ENCODE peak calls at places on chromosome 4, in six cellular contexts. One of them, this sample, is unnamed.

GRCh38 chr4:25233194-25233593 is 639 bp upstream of the PI4K2B start:
- DNase-seq in endothelial cell of umbilical vein: no peak
- DNase-seq in K562: no peak
- DNase-seq in A549: no peak
- DNase-seq in GM12878: no peak
- DNase-seq in HepG2: no peak
- DNase-seq in this sample: no peak

GRCh38 chr4:73593631-73594241 is 26.5 kb downstream of the RASSF6 start:
- DNase-seq in GM12878: no peak
- DNase-seq in HepG2: peak
- DNase-seq in endothelial cell of umbilical vein: peak
- DNase-seq in A549: peak
- DNase-seq in K562: no peak
- DNase-seq in this sample: peak

GRCh38 chr4:169142906-169143305 is 127.8 kb downstream of the SH3RF1 start:
- DNase-seq in HepG2: no peak
- DNase-seq in K562: no peak
- DNase-seq in endothelial cell of umbilical vein: no peak
- DNase-seq in A549: no peak
- DNase-seq in GM12878: no peak
- DNase-seq in this sample: no peak

GRCh38 chr4:84401669-84402068 is 97.4 kb downstream of the NKX6-1 start:
- DNase-seq in K562: no peak
- DNase-seq in A549: peak
- DNase-seq in endothelial cell of umbilical vein: no peak
- DNase-seq in HepG2: no peak
- DNase-seq in GM12878: no peak
- DNase-seq in this sample: no peak

GRCh38 chr4:134028411-134028810 is 173.2 kb downstream of the PABPC4L start:
- DNase-seq in A549: no peak
- DNase-seq in GM12878: no peak
- DNase-seq in endothelial cell of umbilical vein: no peak
- DNase-seq in K562: no peak
- DNase-seq in HepG2: no peak
- DNase-seq in this sample: no peak

GRCh38 chr4:176939445-176939844 is 146.7 kb upstream of the VEGFC start:
- DNase-seq in HepG2: no peak
- DNase-seq in GM12878: no peak
- DNase-seq in endothelial cell of umbilical vein: peak
- DNase-seq in A549: no peak
- DNase-seq in K562: no peak
- DNase-seq in this sample: no peak

GRCh38 chr4:55742655-55743191 is 76.9 kb upstream of the EXOC1L start:
- DNase-seq in GM12878: no peak
- DNase-seq in HepG2: peak
- DNase-seq in endothelial cell of umbilical vein: peak
- DNase-seq in A549: peak
- DNase-seq in K562: peak
- DNase-seq in this sample: no peak

GRCh38 chr4:140188975-140189374 is 35.0 kb upstream of the MAML3 start:
- DNase-seq in endothelial cell of umbilical vein: peak
- DNase-seq in A549: no peak
- DNase-seq in K562: no peak
- DNase-seq in HepG2: no peak
- DNase-seq in GM12878: no peak
- DNase-seq in this sample: no peak

GRCh38 chr4:151099226-151099975 is at the start of gene RPS3A:
- DNase-seq in A549: peak
- DNase-seq in HepG2: peak
- DNase-seq in K562: peak
- DNase-seq in GM12878: peak
- DNase-seq in endothelial cell of umbilical vein: peak
- DNase-seq in this sample: peak
- TF ChIP-seq POLR2A in A549: peak
- TF ChIP-seq POLR2A in HepG2: peak
- TF ChIP-seq POLR2A in K562: peak
- TF ChIP-seq POLR2A in GM12878: peak
- TF ChIP-seq POLR2A in endothelial cell of umbilical vein: peak
- TF ChIP-seq POLR2A in this sample: peak

GRCh38 chr4:154743683-154744340 is at the start of gene LRAT:
- DNase-seq in K562: peak
- DNase-seq in HepG2: no peak
- DNase-seq in A549: peak
- DNase-seq in GM12878: no peak
- DNase-seq in endothelial cell of umbilical vein: no peak
- DNase-seq in this sample: no peak
- H3K4me3 ChIP-seq in K562: no peak
- H3K4me3 ChIP-seq in HepG2: no peak
- H3K4me3 ChIP-seq in A549: peak
- H3K4me3 ChIP-seq in GM12878: no peak
- H3K4me3 ChIP-seq in endothelial cell of umbilical vein: peak
- H3K4me3 ChIP-seq in this sample: no peak

GRCh38 chr4:6913350-6913749 is 3.7 kb downstream of the TBC1D14 start:
- DNase-seq in GM12878: no peak
- DNase-seq in HepG2: no peak
- DNase-seq in endothelial cell of umbilical vein: no peak
- DNase-seq in A549: no peak
- DNase-seq in K562: no peak
- DNase-seq in this sample: no peak
- TF ChIP-seq MYC in GM12878: no peak
- TF ChIP-seq MYC in HepG2: no peak
- TF ChIP-seq MYC in endothelial cell of umbilical vein: no peak
- TF ChIP-seq MYC in A549: no peak
- TF ChIP-seq MYC in K562: no peak
- TF ChIP-seq MYC in this sample: no peak

GRCh38 chr4:152045781-152046571 is 285.2 kb upstream of the GATB start:
- DNase-seq in GM12878: no peak
- DNase-seq in A549: peak
- DNase-seq in K562: peak
- DNase-seq in endothelial cell of umbilical vein: peak
- DNase-seq in HepG2: peak
- DNase-seq in this sample: no peak
- TF ChIP-seq POLR2A in GM12878: no peak
- TF ChIP-seq POLR2A in A549: no peak
- TF ChIP-seq POLR2A in K562: no peak
- TF ChIP-seq POLR2A in endothelial cell of umbilical vein: no peak
- TF ChIP-seq POLR2A in HepG2: no peak
- TF ChIP-seq POLR2A in this sample: no peak

GRCh38 chr4:97142405-97142804 is 1000.9 kb downstream of the STPG2 start:
- DNase-seq in A549: no peak
- DNase-seq in HepG2: no peak
- DNase-seq in endothelial cell of umbilical vein: no peak
- DNase-seq in K562: no peak
- DNase-seq in GM12878: no peak
- DNase-seq in this sample: no peak

GRCh38 chr4:97142893-97143292 is 1000.4 kb downstream of the STPG2 start:
- DNase-seq in A549: no peak
- DNase-seq in K562: no peak
- DNase-seq in GM12878: no peak
- DNase-seq in endothelial cell of umbilical vein: no peak
- DNase-seq in HepG2: no peak
- DNase-seq in this sample: no peak

GRCh38 chr4:97144199-97144598 is 999.1 kb downstream of the STPG2 start:
- DNase-seq in endothelial cell of umbilical vein: no peak
- DNase-seq in GM12878: no peak
- DNase-seq in HepG2: no peak
- DNase-seq in A549: no peak
- DNase-seq in K562: no peak
- DNase-seq in this sample: no peak

GRCh38 chr4:97139796-97140195 is 1003.5 kb downstream of the STPG2 start:
- DNase-seq in endothelial cell of umbilical vein: no peak
- DNase-seq in GM12878: no peak
- DNase-seq in K562: no peak
- DNase-seq in A549: no peak
- DNase-seq in HepG2: no peak
- DNase-seq in this sample: no peak
- H3K4me3 ChIP-seq in endothelial cell of umbilical vein: no peak
- H3K4me3 ChIP-seq in GM12878: no peak
- H3K4me3 ChIP-seq in K562: no peak
- H3K4me3 ChIP-seq in A549: no peak
- H3K4me3 ChIP-seq in HepG2: no peak
- H3K4me3 ChIP-seq in this sample: no peak

DNA sequence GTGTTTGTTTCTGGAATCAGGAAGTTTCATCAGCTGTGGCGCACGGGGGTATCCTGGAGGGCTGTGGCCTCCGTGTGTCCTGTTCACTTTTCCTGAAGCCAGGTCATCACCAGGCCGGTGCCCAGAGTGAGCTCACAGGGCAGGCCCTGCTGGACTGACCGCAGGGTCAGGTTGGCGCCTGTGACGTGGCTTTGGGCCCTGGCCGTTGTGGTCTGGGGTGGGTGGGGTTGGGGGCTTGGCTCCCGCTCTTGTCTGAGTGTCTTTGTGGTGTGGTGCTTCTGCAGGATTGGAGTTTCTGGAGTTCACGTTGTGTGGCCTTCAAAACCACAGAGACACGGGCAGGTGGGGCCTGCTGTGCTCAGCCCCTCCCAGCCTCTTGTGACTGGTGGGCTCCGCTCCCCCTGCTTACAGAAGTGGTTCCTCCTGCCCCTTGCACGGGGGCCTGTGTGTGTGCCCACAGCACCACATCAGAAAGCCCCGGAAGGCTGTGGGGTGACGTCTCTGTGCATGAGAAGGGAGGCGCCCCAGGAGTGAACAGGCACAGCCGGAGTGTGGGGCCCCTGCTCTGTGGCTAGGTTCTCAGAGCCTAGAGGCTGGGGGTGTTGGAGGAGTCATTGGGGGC is 9.5 kb downstream of the RGS12 start:
- DNase-seq in endothelial cell of umbilical vein: peak
- DNase-seq in HepG2: no peak
- DNase-seq in K562: no peak
- DNase-seq in A549: no peak
- DNase-seq in GM12878: peak
- DNase-seq in this sample: peak
- TF ChIP-seq MYC in endothelial cell of umbilical vein: no peak
- TF ChIP-seq MYC in HepG2: no peak
- TF ChIP-seq MYC in K562: no peak
- TF ChIP-seq MYC in A549: no peak
- TF ChIP-seq MYC in GM12878: no peak
- TF ChIP-seq MYC in this sample: no peak

DNA sequence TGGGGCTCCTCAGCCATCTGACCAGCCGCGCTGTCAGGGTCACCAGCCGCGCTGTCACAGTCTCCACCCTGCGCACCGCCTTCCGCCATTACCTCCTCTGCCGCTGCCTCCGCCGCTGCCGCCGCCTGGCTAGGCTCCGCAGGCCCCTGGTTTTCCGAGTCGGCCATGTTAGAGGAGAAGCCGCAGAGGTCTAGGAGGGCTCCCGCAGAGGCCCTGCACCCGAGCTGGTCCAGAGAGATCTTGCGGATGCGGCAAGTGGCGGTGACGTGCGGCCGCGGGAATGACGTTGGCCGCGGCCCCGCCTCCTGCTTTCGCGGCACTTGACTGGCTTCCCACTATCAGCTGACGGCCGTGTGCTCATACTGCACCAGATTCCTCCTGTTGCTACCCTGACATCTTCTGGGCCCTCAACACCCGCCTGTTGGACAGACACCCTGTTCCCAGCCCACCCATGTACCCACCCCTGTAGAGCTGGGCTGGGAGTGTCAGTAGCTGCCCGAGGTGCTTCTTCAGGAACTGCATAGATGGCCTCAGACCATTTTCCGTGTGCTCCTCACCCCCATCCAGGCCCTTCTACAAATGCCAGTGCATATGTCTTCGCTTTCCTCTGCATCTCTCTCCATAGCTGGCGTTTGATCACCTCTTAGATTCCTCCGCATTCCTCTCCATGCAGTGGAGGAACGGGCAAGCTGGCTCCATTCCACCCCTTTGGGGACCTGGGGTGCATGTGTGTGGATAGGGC is at the start of gene NAP1L5:
- DNase-seq in GM12878: peak
- DNase-seq in HepG2: no peak
- DNase-seq in endothelial cell of umbilical vein: peak
- DNase-seq in K562: peak
- DNase-seq in A549: peak
- DNase-seq in this sample: peak
- TF ChIP-seq POLR2A in GM12878: peak
- TF ChIP-seq POLR2A in HepG2: no peak
- TF ChIP-seq POLR2A in endothelial cell of umbilical vein: no peak
- TF ChIP-seq POLR2A in K562: peak
- TF ChIP-seq POLR2A in A549: no peak
- TF ChIP-seq POLR2A in this sample: no peak

GRCh38 chr4:52550186-52550585 is 108.9 kb downstream of the USP46 start:
- DNase-seq in K562: no peak
- DNase-seq in endothelial cell of umbilical vein: no peak
- DNase-seq in A549: no peak
- DNase-seq in GM12878: no peak
- DNase-seq in HepG2: no peak
- DNase-seq in this sample: no peak
- H3K4me3 ChIP-seq in K562: no peak
- H3K4me3 ChIP-seq in endothelial cell of umbilical vein: no peak
- H3K4me3 ChIP-seq in A549: no peak
- H3K4me3 ChIP-seq in GM12878: no peak
- H3K4me3 ChIP-seq in HepG2: no peak
- H3K4me3 ChIP-seq in this sample: no peak

DNA sequence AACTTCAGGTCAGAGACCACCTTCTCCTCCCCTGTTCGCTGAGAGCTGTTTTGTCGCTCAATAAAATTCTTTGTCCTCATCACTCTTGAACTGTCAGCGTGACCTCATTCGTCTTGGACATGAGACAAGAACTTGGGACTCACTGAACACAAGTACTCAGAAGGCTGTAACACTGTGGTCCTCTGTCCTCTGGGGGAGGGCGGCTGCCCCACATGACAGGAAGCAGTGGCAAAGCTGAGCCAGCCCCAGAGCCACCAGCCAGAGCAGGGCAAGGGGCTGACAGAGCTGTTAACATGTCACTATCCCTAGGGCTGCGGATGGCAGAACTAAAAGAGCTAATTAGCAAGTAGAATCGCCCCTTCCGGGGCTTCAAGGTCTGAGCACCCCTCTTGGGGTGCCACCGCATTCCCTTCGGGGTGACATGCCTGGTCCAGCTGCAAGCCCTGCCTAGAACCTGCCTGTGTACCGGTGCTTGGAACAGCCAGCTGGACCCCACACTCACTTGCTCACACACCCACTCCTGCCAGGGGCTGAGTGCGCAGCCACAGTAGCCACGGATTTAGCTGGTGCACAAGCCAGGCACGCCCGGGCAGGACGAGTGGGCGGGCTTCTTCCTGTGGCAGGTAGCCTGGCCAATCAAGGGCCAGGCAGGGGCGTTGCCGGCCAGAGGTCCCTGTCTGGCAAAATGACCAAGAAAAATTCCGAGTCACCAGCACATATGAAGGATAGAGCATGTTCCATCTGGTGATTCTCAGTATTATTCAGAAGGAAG is 648.6 kb upstream of the AGA start:
- DNase-seq in A549: no peak
- DNase-seq in K562: no peak
- DNase-seq in HepG2: no peak
- DNase-seq in endothelial cell of umbilical vein: no peak
- DNase-seq in GM12878: no peak
- DNase-seq in this sample: no peak
- TF ChIP-seq MYC in A549: no peak
- TF ChIP-seq MYC in K562: no peak
- TF ChIP-seq MYC in HepG2: no peak
- TF ChIP-seq MYC in endothelial cell of umbilical vein: no peak
- TF ChIP-seq MYC in GM12878: no peak
- TF ChIP-seq MYC in this sample: no peak